ENCODE peak calls at places on chromosome 11, in five cellular contexts. K is coronary artery, R is uterus, H is astrocyte of the spinal cord, S is lower leg skin. G is an unnamed sample.

GRCh38 chr11:110425751-110426545 is 3.8 kb upstream of the FDX1 start:
- DNase-seq in K (no peak), R (no peak), H (peak), S (no peak), G (no peak)

GRCh38 chr11:100683107-100683506 is 4.0 kb upstream of the ARHGAP42 start:
- DNase-seq in K (no peak), R (no peak), H (no peak), S (no peak), G (no peak)

GRCh38 chr11:120517390-120518315 is 6.1 kb downstream of the GRIK4 start:
- DNase-seq in K (no peak), R (no peak), H (no peak), S (peak), G (no peak)

GRCh38 chr11:132402056-132402684 is 1031.8 kb downstream of the NTM start:
- DNase-seq in K (no peak), R (no peak), H (peak), S (no peak), G (no peak)

GRCh38 chr11:15969701-15970329 is 386.5 kb downstream of the SOX6 start:
- DNase-seq in K (no peak), R (no peak), H (peak), S (no peak), G (no peak)

GRCh38 chr11:134402910-134403309 is 9.1 kb downstream of the B3GAT1 start:
- DNase-seq in K (no peak), R (no peak), H (no peak), S (no peak), G (no peak)

GRCh38 chr11:71269603-71270511 is 17.5 kb upstream of the SHANK2 start:
- DNase-seq in K (no peak), R (no peak), H (peak), S (peak), G (no peak)

GRCh38 chr11:72924568-72925190 is 110.5 kb downstream of the ATG16L2 start:
- DNase-seq in K (no peak), R (no peak), H (peak), S (no peak), G (no peak)

GRCh38 chr11:47415949-47416472 is 7.6 kb downstream of the SLC39A13 start:
- DNase-seq in K (peak), R (peak), H (peak), S (peak), G (no peak)

GRCh38 chr11:1877211-1878133 is 14.2 kb downstream of the PRR33 start:
- DNase-seq in K (peak), R (peak), H (peak), S (peak), G (no peak)

GRCh38 chr11:109914038-109914437 is 179.2 kb upstream of the ZC3H12C start:
- DNase-seq in K (no peak), R (no peak), H (no peak), S (no peak), G (no peak)

GRCh38 chr11:105100206-105100605 is 39.4 kb downstream of the CARD18 start:
- DNase-seq in K (no peak), R (no peak), H (no peak), S (no peak), G (no peak)

GRCh38 chr11:73875840-73876239 is 806 bp downstream of the COA4 start:
- DNase-seq in K (no peak), R (no peak), H (no peak), S (no peak), G (no peak)

GRCh38 chr11:70828498-70829159 is 423.7 kb downstream of the SHANK2 start:
- DNase-seq in K (no peak), R (no peak), H (no peak), S (no peak), G (no peak)

GRCh38 chr11:107563702-107564101 is 1.8 kb downstream of the ALKBH8 start:
- DNase-seq in K (no peak), R (no peak), H (peak), S (no peak), G (no peak)

GRCh38 chr11:101444164-101444563 is 139.6 kb downstream of the TRPC6 start:
- DNase-seq in K (no peak), R (no peak), H (no peak), S (no peak), G (no peak)

GRCh38 chr11:13333456-13333957 is 55.9 kb downstream of the BMAL1 start:
- DNase-seq in K (no peak), R (no peak), H (peak), S (no peak), G (no peak)

GRCh38 chr11:95849087-95849825 is 59.0 kb downstream of the CEP57 start:
- DNase-seq in K (no peak), R (peak), H (peak), S (peak), G (no peak)
- TF ChIP-seq CTCF in K (peak), R (peak), H (peak), S (peak), G (no peak)

GRCh38 chr11:102806296-102806695 is 8.3 kb upstream of the MMP1 start:
- DNase-seq in K (no peak), R (no peak), H (peak), S (no peak), G (no peak)

GRCh38 chr11:102810943-102811528 is 13.1 kb upstream of the MMP1 start:
- DNase-seq in K (no peak), R (no peak), H (peak), S (no peak), G (no peak)

GRCh38 chr11:102812188-102812587 is 14.2 kb upstream of the MMP1 start:
- DNase-seq in K (no peak), R (no peak), H (no peak), S (no peak), G (no peak)

GRCh38 chr11:102813484-102813883 is 15.5 kb upstream of the MMP1 start:
- DNase-seq in K (no peak), R (no peak), H (no peak), S (no peak), G (no peak)

DNA sequence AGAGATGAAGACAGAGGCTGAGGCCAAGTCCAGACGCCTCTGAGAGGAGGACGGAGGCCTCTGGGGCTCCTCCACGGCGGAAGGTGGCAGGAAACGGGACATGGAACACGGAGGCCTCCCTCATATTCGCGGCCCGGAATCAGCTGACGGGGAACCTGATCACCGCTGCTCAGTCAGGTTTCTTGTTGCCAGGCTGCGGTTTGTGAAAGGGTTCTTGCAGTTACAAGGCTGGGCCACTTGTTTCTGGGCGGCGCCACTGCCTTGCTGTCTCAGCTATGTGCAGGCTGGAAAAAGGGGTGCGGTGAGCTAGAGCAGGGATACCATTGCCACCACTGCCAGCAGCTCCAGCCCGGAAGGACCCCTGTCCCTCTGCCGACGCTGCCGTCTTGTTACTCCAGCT is 10.0 kb upstream of the MMP1 start:
- DNase-seq in K (no peak), R (no peak), H (peak), S (no peak), G (no peak)
- TF ChIP-seq CTCF in K (no peak), R (no peak), H (peak), S (no peak), G (no peak)

GRCh38 chr11:118155781-118156530 is 3.3 kb upstream of the SCN4B start:
- DNase-seq in K (no peak), R (no peak), H (no peak), S (no peak), G (no peak)

GRCh38 chr11:118157186-118157895 is 4.7 kb upstream of the SCN4B start:
- DNase-seq in K (no peak), R (no peak), H (no peak), S (no peak), G (no peak)

GRCh38 chr11:118153976-118154375 is 1.4 kb upstream of the SCN4B start:
- DNase-seq in K (no peak), R (no peak), H (no peak), S (no peak), G (no peak)

GRCh38 chr11:118153516-118153915 is 893 bp upstream of the SCN4B start:
- DNase-seq in K (no peak), R (no peak), H (no peak), S (no peak), G (no peak)

GRCh38 chr11:118156531-118157185 is 4.0 kb upstream of the SCN4B start:
- DNase-seq in K (no peak), R (no peak), H (no peak), S (no peak), G (no peak)
- TF ChIP-seq CTCF in K (no peak), R (no peak), H (no peak), S (no peak), G (no peak)

GRCh38 chr11:26992031-26992541 is 1.8 kb upstream of the FIBIN start:
- DNase-seq in K (no peak), R (peak), H (peak), S (no peak), G (no peak)

GRCh38 chr11:26993965-26994446 is at the start of gene FIBIN:
- DNase-seq in K (peak), R (peak), H (peak), S (peak), G (no peak)

GRCh38 chr11:26996056-26996455 is 2.1 kb downstream of the FIBIN start:
- DNase-seq in K (no peak), R (no peak), H (no peak), S (no peak), G (no peak)

DNA sequence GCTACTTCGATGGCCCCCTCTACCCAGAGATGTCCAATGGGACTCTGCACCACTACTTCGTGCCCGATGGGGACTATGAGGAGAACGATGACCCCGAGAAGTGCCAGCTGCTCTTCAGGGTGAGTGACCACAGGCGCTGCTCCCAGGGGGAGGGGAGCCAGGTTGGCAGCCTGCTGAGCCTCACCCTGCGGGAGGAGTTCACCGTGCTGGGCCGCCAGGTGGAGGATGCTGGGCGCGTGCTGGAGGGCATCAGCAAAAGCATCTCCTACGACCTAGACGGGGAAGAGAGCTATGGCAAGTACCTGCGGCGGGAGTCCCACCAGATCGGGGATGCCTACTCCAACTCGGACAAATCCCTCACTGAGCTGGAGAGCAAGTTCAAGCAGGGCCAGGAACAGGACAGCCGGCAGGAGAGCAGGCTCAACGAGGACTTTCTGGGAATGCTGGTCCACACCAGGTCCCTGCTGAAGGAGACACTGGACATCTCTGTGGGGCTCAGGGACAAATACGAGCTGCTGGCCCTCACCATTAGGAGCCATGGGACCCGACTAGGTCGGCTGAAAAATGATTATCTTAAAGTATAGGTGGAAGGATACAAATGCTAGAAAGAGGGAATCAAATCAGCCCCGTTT is 783 bp downstream of the FIBIN start:
- DNase-seq in K (peak), R (peak), H (no peak), S (peak), G (no peak)
- TF ChIP-seq CTCF in K (no peak), R (no peak), H (no peak), S (no peak), G (no peak)

GRCh38 chr11:69703711-69704507 is at the start of gene FGF19:
- DNase-seq in K (no peak), R (no peak), H (no peak), S (no peak), G (no peak)

GRCh38 chr11:69705901-69706787 is 2.3 kb upstream of the FGF19 start:
- DNase-seq in K (no peak), R (no peak), H (no peak), S (no peak), G (no peak)

GRCh38 chr11:69705246-69705856 is 1.5 kb upstream of the FGF19 start:
- DNase-seq in K (no peak), R (no peak), H (no peak), S (no peak), G (no peak)

GRCh38 chr11:69702769-69703510 is 882 bp downstream of the FGF19 start:
- DNase-seq in K (no peak), R (no peak), H (no peak), S (no peak), G (no peak)

DNA sequence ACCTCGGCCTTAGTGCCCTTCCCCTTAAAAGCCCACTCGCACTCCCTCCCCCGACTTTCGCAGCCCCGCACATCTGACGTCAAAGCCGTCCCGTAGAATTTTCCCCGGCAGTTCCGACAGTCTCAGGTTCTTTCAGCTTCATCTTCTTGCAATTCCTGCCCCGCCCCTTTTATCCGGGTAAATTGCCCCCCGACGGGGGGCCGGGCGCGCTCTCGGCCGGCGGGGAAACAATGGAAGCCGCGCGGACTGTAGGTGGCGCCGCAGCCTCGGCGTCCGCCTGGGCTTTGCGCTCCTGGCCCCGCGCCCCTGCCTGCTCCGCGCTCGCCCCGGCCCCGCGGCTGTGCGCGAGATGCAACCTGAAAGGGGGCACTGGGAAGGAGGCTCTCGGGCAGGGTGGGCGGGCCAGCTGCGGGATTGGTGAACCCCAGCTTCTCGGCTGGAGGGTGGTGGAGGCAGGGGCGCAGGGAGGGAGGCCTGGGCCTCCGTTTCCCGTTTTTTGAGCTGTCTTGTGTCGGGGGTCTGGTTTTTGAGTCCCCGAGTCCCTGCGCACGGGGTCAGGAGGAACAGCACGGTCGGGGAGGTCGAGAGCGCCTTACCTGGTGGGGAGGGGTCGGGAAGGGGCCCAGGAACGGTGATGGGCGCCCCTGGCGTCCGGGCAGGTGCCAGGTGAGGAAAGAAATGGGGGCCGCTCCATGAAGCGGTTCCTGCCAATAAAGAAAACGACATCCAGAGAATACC is 855 bp upstream of the FGF19 start:
- DNase-seq in K (no peak), R (no peak), H (peak), S (no peak), G (no peak)
- TF ChIP-seq CTCF in K (peak), R (no peak), H (peak), S (no peak), G (no peak)

GRCh38 chr11:130198964-130199363 is 39.4 kb downstream of the ST14 start:
- DNase-seq in K (no peak), R (no peak), H (no peak), S (no peak), G (no peak)
- TF ChIP-seq CTCF in K (no peak), R (no peak), H (no peak), S (no peak), G (no peak)

G was measured in omental fat pad.